ENCODE peak calls at places on chromosome 21, in six cellular contexts. One of them, this sample, is unnamed.

GRCh38 chr21:39867198-39867650 is at the start of gene PCP4:
- DNase-seq in Calu3: peak; percentile 64
- DNase-seq in cardiac fibroblast: peak; percentile 19
- DNase-seq in WTC11: peak; percentile 87
- DNase-seq in lower leg skin: peak; percentile 88
- DNase-seq in cardiac muscle cell: peak; percentile 10
- DNase-seq in this sample: peak; percentile 27

GRCh38 chr21:36976882-36977651 is 10.6 kb upstream of the HLCS start:
- DNase-seq in Calu3: peak; percentile 48
- DNase-seq in cardiac fibroblast: peak; percentile 86
- DNase-seq in WTC11: peak; percentile 33
- DNase-seq in lower leg skin: no peak
- DNase-seq in cardiac muscle cell: peak; percentile 83
- DNase-seq in this sample: peak; percentile 74

GRCh38 chr21:31798842-31799691 is 67.1 kb upstream of the SCAF4 start:
- DNase-seq in Calu3: no peak
- DNase-seq in cardiac fibroblast: no peak
- DNase-seq in WTC11: no peak
- DNase-seq in lower leg skin: no peak
- DNase-seq in cardiac muscle cell: no peak
- DNase-seq in this sample: no peak

GRCh38 chr21:32412998-32413504 is 545 bp downstream of the EVA1C start:
- DNase-seq in Calu3: peak; percentile 4
- DNase-seq in cardiac fibroblast: peak; percentile 49
- DNase-seq in WTC11: peak; percentile 19
- DNase-seq in lower leg skin: peak; percentile 93
- DNase-seq in cardiac muscle cell: peak; percentile 31
- DNase-seq in this sample: no peak

GRCh38 chr21:40635336-40635735 is 211.6 kb downstream of the DSCAM start:
- DNase-seq in Calu3: no peak
- DNase-seq in cardiac fibroblast: no peak
- DNase-seq in WTC11: no peak
- DNase-seq in lower leg skin: no peak
- DNase-seq in cardiac muscle cell: no peak
- DNase-seq in this sample: no peak

GRCh38 chr21:40623550-40623949 is 223.4 kb downstream of the DSCAM start:
- DNase-seq in Calu3: no peak
- DNase-seq in cardiac fibroblast: no peak
- DNase-seq in WTC11: no peak
- DNase-seq in lower leg skin: no peak
- DNase-seq in cardiac muscle cell: no peak
- DNase-seq in this sample: no peak

GRCh38 chr21:40254540-40255455 is 387.6 kb downstream of the PCP4 start:
- DNase-seq in Calu3: no peak
- DNase-seq in cardiac fibroblast: no peak
- DNase-seq in WTC11: no peak
- DNase-seq in lower leg skin: no peak
- DNase-seq in cardiac muscle cell: no peak
- DNase-seq in this sample: no peak

GRCh38 chr21:40047993-40048730 is 180.9 kb downstream of the PCP4 start:
- DNase-seq in Calu3: no peak
- DNase-seq in cardiac fibroblast: no peak
- DNase-seq in WTC11: no peak
- DNase-seq in lower leg skin: no peak
- DNase-seq in cardiac muscle cell: no peak
- DNase-seq in this sample: no peak

GRCh38 chr21:38140192-38140905 is 116.4 kb upstream of the KCNJ15 start:
- DNase-seq in Calu3: no peak
- DNase-seq in cardiac fibroblast: peak; percentile 77
- DNase-seq in WTC11: no peak
- DNase-seq in lower leg skin: no peak
- DNase-seq in cardiac muscle cell: peak; percentile 71
- DNase-seq in this sample: no peak

GRCh38 chr21:20999567-21000169 is 1.5 kb downstream of the NCAM2 start:
- DNase-seq in Calu3: no peak
- DNase-seq in cardiac fibroblast: peak; percentile 69
- DNase-seq in WTC11: peak; percentile 48
- DNase-seq in lower leg skin: no peak
- DNase-seq in cardiac muscle cell: peak; percentile 63
- DNase-seq in this sample: peak; percentile 56

GRCh38 chr21:33761104-33762036 is 119.1 kb downstream of the ITSN1 start:
- DNase-seq in Calu3: peak; percentile 19
- DNase-seq in cardiac fibroblast: peak; percentile 97
- DNase-seq in WTC11: no peak
- DNase-seq in lower leg skin: no peak
- DNase-seq in cardiac muscle cell: peak; percentile 97
- DNase-seq in this sample: no peak

GRCh38 chr21:44847261-44848056 is 26.0 kb downstream of the PTTG1IP start:
- DNase-seq in Calu3: no peak
- DNase-seq in cardiac fibroblast: no peak
- DNase-seq in WTC11: no peak
- DNase-seq in lower leg skin: no peak
- DNase-seq in cardiac muscle cell: no peak
- DNase-seq in this sample: no peak

GRCh38 chr21:44844256-44844655 is 26.4 kb upstream of the SUMO3 start:
- DNase-seq in Calu3: no peak
- DNase-seq in cardiac fibroblast: no peak
- DNase-seq in WTC11: no peak
- DNase-seq in lower leg skin: no peak
- DNase-seq in cardiac muscle cell: no peak
- DNase-seq in this sample: no peak

GRCh38 chr21:44845418-44846200 is 27.7 kb upstream of the SUMO3 start:
- DNase-seq in Calu3: peak; percentile 64
- DNase-seq in cardiac fibroblast: peak; percentile 79
- DNase-seq in WTC11: peak; percentile 83
- DNase-seq in lower leg skin: peak; percentile 92
- DNase-seq in cardiac muscle cell: peak; percentile 85
- DNase-seq in this sample: peak; percentile 88

GRCh38 chr21:44846485-44847260 is 26.8 kb downstream of the PTTG1IP start:
- DNase-seq in Calu3: no peak
- DNase-seq in cardiac fibroblast: peak; percentile 56
- DNase-seq in WTC11: no peak
- DNase-seq in lower leg skin: peak; percentile 94
- DNase-seq in cardiac muscle cell: peak; percentile 61
- DNase-seq in this sample: peak; percentile 58

GRCh38 chr21:44846201-44846484 is 27.3 kb downstream of the PTTG1IP start:
- DNase-seq in Calu3: no peak
- DNase-seq in cardiac fibroblast: no peak
- DNase-seq in WTC11: no peak
- DNase-seq in lower leg skin: no peak
- DNase-seq in cardiac muscle cell: no peak
- DNase-seq in this sample: no peak
- TF ChIP-seq CTCF in Calu3: peak; percentile 3
- TF ChIP-seq CTCF in cardiac fibroblast: no peak
- TF ChIP-seq CTCF in WTC11: no peak
- TF ChIP-seq CTCF in lower leg skin: no peak
- TF ChIP-seq CTCF in cardiac muscle cell: no peak
- TF ChIP-seq CTCF in this sample: no peak

GRCh38 chr21:44934797-44935532 is 4.9 kb upstream of the SLX9 start:
- DNase-seq in Calu3: no peak
- DNase-seq in cardiac fibroblast: no peak
- DNase-seq in WTC11: no peak
- DNase-seq in lower leg skin: no peak
- DNase-seq in cardiac muscle cell: no peak
- DNase-seq in this sample: no peak

GRCh38 chr21:44934276-44934675 is 5.6 kb upstream of the SLX9 start:
- DNase-seq in Calu3: no peak
- DNase-seq in cardiac fibroblast: no peak
- DNase-seq in WTC11: no peak
- DNase-seq in lower leg skin: no peak
- DNase-seq in cardiac muscle cell: no peak
- DNase-seq in this sample: no peak

GRCh38 chr21:44933199-44933937 is 6.5 kb upstream of the SLX9 start:
- DNase-seq in Calu3: no peak
- DNase-seq in cardiac fibroblast: no peak
- DNase-seq in WTC11: no peak
- DNase-seq in lower leg skin: no peak
- DNase-seq in cardiac muscle cell: no peak
- DNase-seq in this sample: no peak

GRCh38 chr21:44933938-44934260 is 5.9 kb upstream of the SLX9 start:
- DNase-seq in Calu3: no peak
- DNase-seq in cardiac fibroblast: no peak
- DNase-seq in WTC11: no peak
- DNase-seq in lower leg skin: no peak
- DNase-seq in cardiac muscle cell: no peak
- DNase-seq in this sample: no peak

DNA sequence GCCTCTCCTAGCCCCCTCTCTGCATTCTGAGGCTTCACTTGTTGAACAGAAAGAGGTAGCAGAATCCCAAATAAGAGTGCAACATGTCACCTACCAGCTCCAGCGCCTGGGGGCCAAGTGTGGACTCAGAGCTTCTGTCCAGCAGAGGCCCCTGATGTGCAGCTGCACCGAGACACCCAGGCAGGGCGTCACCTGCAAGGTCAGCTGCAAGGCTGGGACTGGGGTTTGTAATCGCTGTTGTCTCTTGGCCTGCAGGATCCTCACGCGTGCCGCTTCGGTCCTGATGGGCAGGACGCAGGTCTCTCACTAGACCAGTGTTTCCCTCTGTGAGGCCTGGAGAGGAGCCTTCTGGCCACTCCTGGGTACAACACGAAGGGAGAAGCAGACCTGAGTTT is 4.3 kb upstream of the SLX9 start:
- DNase-seq in Calu3: no peak
- DNase-seq in cardiac fibroblast: no peak
- DNase-seq in WTC11: no peak
- DNase-seq in lower leg skin: no peak
- DNase-seq in cardiac muscle cell: no peak
- DNase-seq in this sample: no peak
- TF ChIP-seq CTCF in Calu3: no peak
- TF ChIP-seq CTCF in cardiac fibroblast: no peak
- TF ChIP-seq CTCF in WTC11: no peak
- TF ChIP-seq CTCF in lower leg skin: no peak
- TF ChIP-seq CTCF in cardiac muscle cell: no peak
- TF ChIP-seq CTCF in this sample: no peak

GRCh38 chr21:17931080-17931479 is 111.9 kb upstream of the C21orf91 start:
- DNase-seq in Calu3: no peak
- DNase-seq in cardiac fibroblast: no peak
- DNase-seq in WTC11: no peak
- DNase-seq in lower leg skin: no peak
- DNase-seq in cardiac muscle cell: no peak
- DNase-seq in this sample: no peak
- TF ChIP-seq CTCF in Calu3: no peak
- TF ChIP-seq CTCF in cardiac fibroblast: peak; percentile 33
- TF ChIP-seq CTCF in WTC11: peak; percentile 45
- TF ChIP-seq CTCF in lower leg skin: no peak
- TF ChIP-seq CTCF in cardiac muscle cell: peak; percentile 19
- TF ChIP-seq CTCF in this sample: peak; percentile 19

GRCh38 chr21:14319805-14320204 is 63.1 kb downstream of the HSPA13 start:
- DNase-seq in Calu3: no peak
- DNase-seq in cardiac fibroblast: no peak
- DNase-seq in WTC11: no peak
- DNase-seq in lower leg skin: no peak
- DNase-seq in cardiac muscle cell: no peak
- DNase-seq in this sample: no peak

GRCh38 chr21:14321042-14321441 is 61.9 kb downstream of the HSPA13 start:
- DNase-seq in Calu3: no peak
- DNase-seq in cardiac fibroblast: peak; percentile 1
- DNase-seq in WTC11: no peak
- DNase-seq in lower leg skin: no peak
- DNase-seq in cardiac muscle cell: peak; percentile 42
- DNase-seq in this sample: no peak

DNA sequence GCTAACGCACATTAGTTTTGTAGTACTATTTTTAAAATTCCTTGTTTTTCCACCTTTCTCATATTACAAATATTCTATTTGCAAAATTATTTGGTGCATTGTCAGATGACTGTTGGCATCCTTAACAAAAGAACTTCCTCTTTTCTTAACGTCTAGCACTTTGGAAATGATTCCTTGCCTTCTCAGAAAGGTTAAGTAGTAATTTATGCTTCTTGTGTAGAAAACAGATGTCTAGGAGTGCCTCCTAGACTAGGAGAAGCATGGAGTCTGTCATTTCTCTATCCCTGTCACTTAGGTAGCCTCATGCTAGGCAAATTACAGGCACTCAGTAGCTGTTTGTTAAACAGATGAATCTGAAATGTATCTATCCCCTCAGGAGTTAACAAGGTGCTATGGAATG is 64.3 kb downstream of the HSPA13 start:
- DNase-seq in Calu3: no peak
- DNase-seq in cardiac fibroblast: no peak
- DNase-seq in WTC11: no peak
- DNase-seq in lower leg skin: no peak
- DNase-seq in cardiac muscle cell: no peak
- DNase-seq in this sample: no peak
- TF ChIP-seq CTCF in Calu3: no peak
- TF ChIP-seq CTCF in cardiac fibroblast: no peak
- TF ChIP-seq CTCF in WTC11: no peak
- TF ChIP-seq CTCF in lower leg skin: no peak
- TF ChIP-seq CTCF in cardiac muscle cell: no peak
- TF ChIP-seq CTCF in this sample: no peak

DNA sequence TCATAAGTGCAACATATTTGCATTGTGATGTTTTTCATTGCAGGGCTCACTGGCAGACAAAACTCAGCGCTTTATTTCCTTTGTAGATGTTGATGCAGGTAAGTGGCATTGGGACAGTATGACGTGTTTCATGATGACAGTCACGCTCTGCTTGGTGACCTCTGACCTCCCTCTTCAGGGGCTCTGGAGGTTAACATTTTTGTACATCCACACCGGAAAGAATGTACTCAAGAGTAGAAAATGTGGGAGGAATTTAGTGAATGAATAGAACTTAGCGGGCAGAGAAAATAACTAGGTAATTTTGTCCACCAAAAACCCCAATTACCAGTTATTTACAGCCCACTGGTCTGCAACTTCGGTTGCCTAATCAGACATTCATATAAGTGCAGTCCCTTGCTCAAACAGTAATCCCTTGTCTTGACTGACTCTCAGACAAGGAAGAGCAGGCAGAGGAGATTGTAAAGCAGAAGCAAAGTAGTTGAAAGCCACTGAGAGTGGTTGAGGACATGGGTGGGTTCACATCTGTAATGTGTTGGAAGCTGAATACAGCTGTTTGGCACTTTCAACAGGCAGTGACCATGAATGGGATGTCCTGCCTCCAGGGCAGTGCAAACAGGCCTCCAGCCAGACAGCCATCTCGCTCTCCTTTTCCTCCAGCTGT is 189.0 kb downstream of the NRIP1 start:
- DNase-seq in Calu3: peak; percentile 20
- DNase-seq in cardiac fibroblast: no peak
- DNase-seq in WTC11: no peak
- DNase-seq in lower leg skin: no peak
- DNase-seq in cardiac muscle cell: no peak
- DNase-seq in this sample: peak; percentile 49
- TF ChIP-seq CTCF in Calu3: no peak
- TF ChIP-seq CTCF in cardiac fibroblast: no peak
- TF ChIP-seq CTCF in WTC11: no peak
- TF ChIP-seq CTCF in lower leg skin: no peak
- TF ChIP-seq CTCF in cardiac muscle cell: no peak
- TF ChIP-seq CTCF in this sample: no peak

This sample was measured in GM20000.